ENCODE peak calls at places on chromosomes 4 and X, in eight cellular contexts. P, O, K, Q, N, C, J and H are unnamed samples.

GRCh38 chr4:56641494-56642051 is 39.5 kb downstream of the HOPX start:
- DNase-seq in O (no peak), J (no peak), N (peak), C (no peak), P (no peak), Q (peak), K (no peak), H (no peak)

GRCh38 chr4:39528056-39528465 is 822 bp upstream of the UGDH start:
- DNase-seq in K (no peak), O (no peak), J (no peak), N (peak), P (no peak), C (no peak), Q (peak), H (no peak)

GRCh38 chr4:187010052-187010451 is 286.4 kb upstream of the FAT1 start:
- DNase-seq in Q (no peak), J (no peak), K (no peak), O (no peak), N (peak), C (no peak), P (no peak), H (no peak)

GRCh38 chr4:174532479-174532878 is 10.2 kb upstream of the HPGD start:
- DNase-seq in C (no peak), Q (no peak), J (no peak), P (no peak), O (no peak), K (no peak), N (no peak), H (no peak)

GRCh38 chr4:97670703-97671269 is 472.5 kb downstream of the STPG2 start:
- DNase-seq in P (no peak), J (no peak), O (no peak), K (no peak), N (no peak), C (no peak), Q (no peak), H (no peak)

GRCh38 chrX:70455366-70456202 is 10.9 kb downstream of the DLG3 start:
- DNase-seq in K (peak), J (peak), O (no peak), N (no peak), P (no peak), C (no peak), Q (no peak), H (no peak)

GRCh38 chr4:114398386-114398785 is 200.2 kb upstream of the UGT8 start:
- DNase-seq in C (no peak), P (no peak), K (no peak), Q (no peak), J (no peak), N (no peak), O (no peak), H (no peak)

GRCh38 chrX:151754042-151754419 is 19.5 kb downstream of the CNGA2 start:
- DNase-seq in N (peak), K (no peak), J (no peak), P (no peak), Q (peak), C (peak), O (no peak), H (no peak)

GRCh38 chr4:75423029-75423428 is 91.2 kb downstream of the RCHY1 start:
- DNase-seq in N (no peak), P (no peak), O (no peak), J (no peak), K (no peak), Q (no peak), C (no peak), H (no peak)

GRCh38 chrX:3939967-3940610 is 226.6 kb upstream of the PRKX start:
- DNase-seq in P (no peak), O (no peak), K (no peak), Q (peak), C (peak), N (peak), J (no peak), H (no peak)

GRCh38 chr4:26000274-26000950 is 86.4 kb downstream of the SMIM20 start:
- DNase-seq in O (no peak), C (no peak), Q (no peak), J (no peak), K (no peak), N (peak), P (no peak), H (no peak)

GRCh38 chr4:19437008-19437407 is 814.7 kb upstream of the SLIT2 start:
- DNase-seq in Q (no peak), P (no peak), C (no peak), N (no peak), J (no peak), K (no peak), O (no peak), H (no peak)

GRCh38 chrX:106203315-106203714 is 35.2 kb downstream of the PWWP3B start:
- DNase-seq in Q (no peak), K (no peak), P (no peak), J (no peak), C (no peak), N (no peak), O (no peak), H (no peak)

GRCh38 chr4:10111067-10111801 is 5.4 kb downstream of the WDR1 start:
- DNase-seq in J (no peak), N (no peak), K (no peak), Q (no peak), P (no peak), O (no peak), C (no peak), H (no peak)

GRCh38 chr4:15717647-15718416 is 15.0 kb downstream of the BST1 start:
- DNase-seq in Q (no peak), J (no peak), C (no peak), N (peak), P (no peak), K (no peak), O (no peak), H (no peak)

GRCh38 chrX:83509246-83509801 is 1.2 kb downstream of the POU3F4 start:
- DNase-seq in O (no peak), J (no peak), Q (no peak), K (no peak), P (no peak), C (no peak), N (no peak), H (no peak)

GRCh38 chr4:108345862-108346530 is 177.3 kb upstream of the LEF1 start:
- DNase-seq in J (no peak), Q (peak), N (peak), C (no peak), P (no peak), K (no peak), O (no peak), H (no peak)

GRCh38 chrX:14673764-14674163 is 144.4 kb downstream of the GLRA2 start:
- DNase-seq in P (no peak), Q (peak), J (peak), O (no peak), N (peak), K (peak), C (peak), H (no peak)

GRCh38 chrX:150363561-150364346 is 637 bp downstream of the MAMLD1 start:
- DNase-seq in O (no peak), Q (peak), C (no peak), K (peak), P (no peak), N (peak), J (peak), H (peak)

GRCh38 chrX:17655232-17656034 is 81.9 kb upstream of the SCML1 start:
- DNase-seq in O (no peak), J (no peak), N (peak), Q (peak), P (no peak), K (peak), C (no peak), H (no peak)

GRCh38 chrX:33307954-33308353 is 96.6 kb upstream of the DMD start:
- DNase-seq in P (no peak), Q (no peak), J (no peak), O (no peak), K (no peak), N (peak), C (peak), H (no peak)

GRCh38 chrX:107686026-107686425 is 57.7 kb downstream of the PRPS1 start:
- DNase-seq in J (no peak), C (no peak), K (no peak), Q (no peak), N (no peak), P (no peak), O (no peak), H (no peak)

GRCh38 chr4:179398414-179398813 is 1956.2 kb upstream of the AGA start:
- DNase-seq in J (no peak), C (no peak), O (no peak), Q (no peak), K (no peak), P (no peak), N (no peak), H (no peak)

GRCh38 chr4:187666634-187667033 is 328.9 kb upstream of the ZFP42 start:
- DNase-seq in Q (peak), K (no peak), J (peak), O (no peak), C (no peak), P (no peak), N (peak), H (no peak)